ENCODE peak calls at places on chromosome 7, in six cellular contexts. One of them, this sample, is unnamed.

GRCh38 chr7:77528368-77528767 is 8.7 kb upstream of the PTPN12 start:
- DNase-seq in effector CD4-positive, alpha-beta T cell: no peak
- DNase-seq in stimulated activated CD4-positive, alpha-beta T cell treated with anti-CD3 and anti-CD28 coated beads, Interleukin-12 subunit alpha, Interleukin-12 subunit beta, amount 100 ng/mL, for 4 hours: no peak
- DNase-seq in iris pigment epithelial cell: no peak
- DNase-seq in NCI-H524: no peak
- DNase-seq in RCC 7860: no peak
- DNase-seq in this sample: no peak

GRCh38 chr7:75961194-75961593 is 33.2 kb downstream of the TMEM120A start:
- DNase-seq in NCI-H524: no peak
- DNase-seq in iris pigment epithelial cell: no peak
- DNase-seq in stimulated activated CD4-positive, alpha-beta T cell treated with anti-CD3 and anti-CD28 coated beads, Interleukin-12 subunit alpha, Interleukin-12 subunit beta, amount 100 ng/mL, for 4 hours: no peak
- DNase-seq in effector CD4-positive, alpha-beta T cell: no peak
- DNase-seq in RCC 7860: peak; percentile 35
- DNase-seq in this sample: no peak

GRCh38 chr7:113094517-113095249 is 8.1 kb upstream of the GPR85 start:
- DNase-seq in RCC 7860: no peak
- DNase-seq in iris pigment epithelial cell: no peak
- DNase-seq in stimulated activated CD4-positive, alpha-beta T cell treated with anti-CD3 and anti-CD28 coated beads, Interleukin-12 subunit alpha, Interleukin-12 subunit beta, amount 100 ng/mL, for 4 hours: no peak
- DNase-seq in effector CD4-positive, alpha-beta T cell: no peak
- DNase-seq in NCI-H524: no peak
- DNase-seq in this sample: no peak

GRCh38 chr7:143456992-143457793 is 13.9 kb downstream of the TAS2R60 start:
- DNase-seq in RCC 7860: no peak
- DNase-seq in NCI-H524: no peak
- DNase-seq in iris pigment epithelial cell: peak; percentile 18
- DNase-seq in effector CD4-positive, alpha-beta T cell: no peak
- DNase-seq in stimulated activated CD4-positive, alpha-beta T cell treated with anti-CD3 and anti-CD28 coated beads, Interleukin-12 subunit alpha, Interleukin-12 subunit beta, amount 100 ng/mL, for 4 hours: no peak
- DNase-seq in this sample: no peak

GRCh38 chr7:2560175-2560695 is 1.5 kb downstream of the IQCE start:
- DNase-seq in RCC 7860: no peak
- DNase-seq in iris pigment epithelial cell: no peak
- DNase-seq in NCI-H524: no peak
- DNase-seq in stimulated activated CD4-positive, alpha-beta T cell treated with anti-CD3 and anti-CD28 coated beads, Interleukin-12 subunit alpha, Interleukin-12 subunit beta, amount 100 ng/mL, for 4 hours: no peak
- DNase-seq in effector CD4-positive, alpha-beta T cell: no peak
- DNase-seq in this sample: no peak

GRCh38 chr7:3597243-3597642 is 296.2 kb downstream of the SDK1 start:
- DNase-seq in NCI-H524: no peak
- DNase-seq in stimulated activated CD4-positive, alpha-beta T cell treated with anti-CD3 and anti-CD28 coated beads, Interleukin-12 subunit alpha, Interleukin-12 subunit beta, amount 100 ng/mL, for 4 hours: no peak
- DNase-seq in iris pigment epithelial cell: no peak
- DNase-seq in effector CD4-positive, alpha-beta T cell: no peak
- DNase-seq in RCC 7860: no peak
- DNase-seq in this sample: no peak

GRCh38 chr7:520503-521161 is 986 bp upstream of the PDGFA start:
- DNase-seq in iris pigment epithelial cell: peak; percentile 36
- DNase-seq in NCI-H524: no peak
- DNase-seq in RCC 7860: no peak
- DNase-seq in stimulated activated CD4-positive, alpha-beta T cell treated with anti-CD3 and anti-CD28 coated beads, Interleukin-12 subunit alpha, Interleukin-12 subunit beta, amount 100 ng/mL, for 4 hours: no peak
- DNase-seq in effector CD4-positive, alpha-beta T cell: no peak
- DNase-seq in this sample: no peak

GRCh38 chr7:84529480-84530205 is 335.1 kb upstream of the SEMA3A start:
- DNase-seq in iris pigment epithelial cell: peak; percentile 87
- DNase-seq in NCI-H524: no peak
- DNase-seq in effector CD4-positive, alpha-beta T cell: no peak
- DNase-seq in stimulated activated CD4-positive, alpha-beta T cell treated with anti-CD3 and anti-CD28 coated beads, Interleukin-12 subunit alpha, Interleukin-12 subunit beta, amount 100 ng/mL, for 4 hours: no peak
- DNase-seq in RCC 7860: peak; percentile 66
- DNase-seq in this sample: no peak

GRCh38 chr7:132709971-132710567 is 133.8 kb upstream of the PLXNA4 start:
- DNase-seq in RCC 7860: no peak
- DNase-seq in stimulated activated CD4-positive, alpha-beta T cell treated with anti-CD3 and anti-CD28 coated beads, Interleukin-12 subunit alpha, Interleukin-12 subunit beta, amount 100 ng/mL, for 4 hours: peak; percentile 3
- DNase-seq in NCI-H524: no peak
- DNase-seq in effector CD4-positive, alpha-beta T cell: peak; percentile 8
- DNase-seq in iris pigment epithelial cell: peak; percentile 57
- DNase-seq in this sample: no peak